ENCODE peak calls at places on chromosome 13, in six cellular contexts. One of them, this sample, is unnamed.

GRCh38 chr13:38386421-38386820 is 36.8 kb downstream of the UFM1 start:
- DNase-seq in KG1: no peak
- DNase-seq in GM23248: peak
- DNase-seq in posterior vena cava: no peak
- DNase-seq in mucosa of descending colon: no peak
- DNase-seq in NCI-H460: no peak
- DNase-seq in this sample: no peak

GRCh38 chr13:76266566-76266965 is 619.6 kb downstream of the KCTD12 start:
- DNase-seq in KG1: no peak
- DNase-seq in GM23248: no peak
- DNase-seq in posterior vena cava: no peak
- DNase-seq in mucosa of descending colon: no peak
- DNase-seq in NCI-H460: no peak
- DNase-seq in this sample: no peak

GRCh38 chr13:89034015-89034414 is 1362.8 kb downstream of the SLITRK5 start:
- DNase-seq in KG1: no peak
- DNase-seq in GM23248: no peak
- DNase-seq in posterior vena cava: no peak
- DNase-seq in mucosa of descending colon: no peak
- DNase-seq in NCI-H460: no peak
- DNase-seq in this sample: no peak

GRCh38 chr13:39656325-39656677 is 839 bp downstream of the COG6 start:
- DNase-seq in KG1: no peak
- DNase-seq in GM23248: peak
- DNase-seq in posterior vena cava: no peak
- DNase-seq in mucosa of descending colon: no peak
- DNase-seq in NCI-H460: no peak
- DNase-seq in this sample: no peak

GRCh38 chr13:27022571-27023311 is 148.9 kb downstream of the USP12 start:
- DNase-seq in KG1: no peak
- DNase-seq in GM23248: no peak
- DNase-seq in posterior vena cava: no peak
- DNase-seq in mucosa of descending colon: no peak
- DNase-seq in NCI-H460: peak
- DNase-seq in this sample: no peak

GRCh38 chr13:21785990-21786389 is 115.1 kb downstream of the FGF9 start:
- DNase-seq in KG1: no peak
- DNase-seq in GM23248: no peak
- DNase-seq in posterior vena cava: no peak
- DNase-seq in mucosa of descending colon: no peak
- DNase-seq in NCI-H460: no peak
- DNase-seq in this sample: no peak

GRCh38 chr13:95267662-95268369 is 33.4 kb downstream of the ABCC4 start:
- DNase-seq in KG1: no peak
- DNase-seq in GM23248: peak
- DNase-seq in posterior vena cava: no peak
- DNase-seq in mucosa of descending colon: no peak
- DNase-seq in NCI-H460: no peak
- DNase-seq in this sample: peak

GRCh38 chr13:87671031-87671823 is at the start of gene SLITRK5:
- DNase-seq in KG1: peak
- DNase-seq in GM23248: peak
- DNase-seq in posterior vena cava: peak
- DNase-seq in mucosa of descending colon: peak
- DNase-seq in NCI-H460: peak
- DNase-seq in this sample: peak

GRCh38 chr13:42239644-42240043 is 32.3 kb upstream of the AKAP11 start:
- DNase-seq in KG1: no peak
- DNase-seq in GM23248: peak
- DNase-seq in posterior vena cava: no peak
- DNase-seq in mucosa of descending colon: no peak
- DNase-seq in NCI-H460: no peak
- DNase-seq in this sample: no peak

GRCh38 chr13:109874444-109874920 is 88.1 kb upstream of the IRS2 start:
- DNase-seq in KG1: no peak
- DNase-seq in GM23248: no peak
- DNase-seq in posterior vena cava: no peak
- DNase-seq in mucosa of descending colon: no peak
- DNase-seq in NCI-H460: no peak
- DNase-seq in this sample: no peak

GRCh38 chr13:85586422-85586831 is 212.8 kb downstream of the SLITRK6 start:
- DNase-seq in KG1: no peak
- DNase-seq in GM23248: no peak
- DNase-seq in posterior vena cava: no peak
- DNase-seq in mucosa of descending colon: no peak
- DNase-seq in NCI-H460: no peak
- DNase-seq in this sample: peak

GRCh38 chr13:45623516-45624090 is 8.1 kb upstream of the ERICH6B start:
- DNase-seq in KG1: peak
- DNase-seq in GM23248: peak
- DNase-seq in posterior vena cava: no peak
- DNase-seq in mucosa of descending colon: no peak
- DNase-seq in NCI-H460: peak
- DNase-seq in this sample: no peak

GRCh38 chr13:44523176-44524017 is 52.7 kb downstream of the TSC22D1 start:
- DNase-seq in KG1: no peak
- DNase-seq in GM23248: peak
- DNase-seq in posterior vena cava: no peak
- DNase-seq in mucosa of descending colon: no peak
- DNase-seq in NCI-H460: peak
- DNase-seq in this sample: no peak

GRCh38 chr13:40189885-40190655 is 476.4 kb downstream of the FOXO1 start:
- DNase-seq in KG1: no peak
- DNase-seq in GM23248: peak
- DNase-seq in posterior vena cava: no peak
- DNase-seq in mucosa of descending colon: no peak
- DNase-seq in NCI-H460: no peak
- DNase-seq in this sample: no peak

GRCh38 chr13:99310382-99311031 is 3.3 kb upstream of the GPR183 start:
- DNase-seq in KG1: no peak
- DNase-seq in GM23248: peak
- DNase-seq in posterior vena cava: no peak
- DNase-seq in mucosa of descending colon: no peak
- DNase-seq in NCI-H460: no peak
- DNase-seq in this sample: no peak

GRCh38 chr13:26007261-26007765 is 44.5 kb downstream of the SHISA2 start:
- DNase-seq in KG1: no peak
- DNase-seq in GM23248: no peak
- DNase-seq in posterior vena cava: no peak
- DNase-seq in mucosa of descending colon: no peak
- DNase-seq in NCI-H460: no peak
- DNase-seq in this sample: no peak

GRCh38 chr13:39536906-39537305 is 66.1 kb downstream of the LHFPL6 start:
- DNase-seq in KG1: no peak
- DNase-seq in GM23248: no peak
- DNase-seq in posterior vena cava: no peak
- DNase-seq in mucosa of descending colon: no peak
- DNase-seq in NCI-H460: no peak
- DNase-seq in this sample: no peak

GRCh38 chr13:113651511-113652403 is 6.2 kb downstream of the ATP4B start:
- DNase-seq in KG1: no peak
- DNase-seq in GM23248: no peak
- DNase-seq in posterior vena cava: peak
- DNase-seq in mucosa of descending colon: peak
- DNase-seq in NCI-H460: no peak
- DNase-seq in this sample: no peak

GRCh38 chr13:40982772-40983171 is 36.3 kb downstream of the ELF1 start:
- DNase-seq in KG1: no peak
- DNase-seq in GM23248: peak
- DNase-seq in posterior vena cava: no peak
- DNase-seq in mucosa of descending colon: no peak
- DNase-seq in NCI-H460: no peak
- DNase-seq in this sample: no peak

GRCh38 chr13:68697551-68697950 is 1410.1 kb upstream of the ATXN8OS start:
- DNase-seq in KG1: no peak
- DNase-seq in GM23248: no peak
- DNase-seq in posterior vena cava: no peak
- DNase-seq in mucosa of descending colon: no peak
- DNase-seq in NCI-H460: no peak
- DNase-seq in this sample: no peak

GRCh38 chr13:97222934-97223710 is 989 bp downstream of the MBNL2 start:
- DNase-seq in KG1: peak
- DNase-seq in GM23248: peak
- DNase-seq in posterior vena cava: no peak
- DNase-seq in mucosa of descending colon: no peak
- DNase-seq in NCI-H460: peak
- DNase-seq in this sample: no peak

GRCh38 chr13:44710576-44710975 is 134.4 kb upstream of the TSC22D1 start:
- DNase-seq in KG1: no peak
- DNase-seq in GM23248: peak
- DNase-seq in posterior vena cava: no peak
- DNase-seq in mucosa of descending colon: no peak
- DNase-seq in NCI-H460: no peak
- DNase-seq in this sample: no peak

GRCh38 chr13:48551329-48551728 is 18.4 kb upstream of the RCBTB2 start:
- DNase-seq in KG1: no peak
- DNase-seq in GM23248: no peak
- DNase-seq in posterior vena cava: no peak
- DNase-seq in mucosa of descending colon: no peak
- DNase-seq in NCI-H460: no peak
- DNase-seq in this sample: no peak

GRCh38 chr13:26300140-26300539 is 46.2 kb downstream of the CDK8 start:
- DNase-seq in KG1: no peak
- DNase-seq in GM23248: peak
- DNase-seq in posterior vena cava: no peak
- DNase-seq in mucosa of descending colon: no peak
- DNase-seq in NCI-H460: no peak
- DNase-seq in this sample: no peak